ENCODE peak calls at places on chromosomes 3 and 15, in six cellular contexts. Y is transverse colon; A is CD8-positive, alpha-beta memory T cell; H is HepG2; G is astrocyte; U is Panc1. Q is an unnamed sample.

GRCh38 chr3:159879598-159879997 is 109.0 kb upstream of the IL12A start:
- DNase-seq in Y (no peak), A (no peak), H (no peak), G (no peak), U (no peak), Q (no peak)

GRCh38 chr3:129599607-129600006 is 6.9 kb downstream of the PLXND1 start:
- DNase-seq in Y (peak; percentile 49), A (no peak), H (no peak), G (peak; percentile 77), U (no peak), Q (no peak)

GRCh38 chr3:195187609-195188529 is 83.1 kb downstream of the XXYLT1 start:
- DNase-seq in Y (no peak), A (no peak), H (no peak), G (peak; percentile 67), U (no peak), Q (no peak)

GRCh38 chr15:38702178-38702912 is 137.7 kb upstream of the RASGRP1 start:
- DNase-seq in Y (peak; percentile 87), A (no peak), H (peak; percentile 44), G (no peak), U (no peak), Q (peak; percentile 99)

GRCh38 chr3:175121225-175121624 is 262.1 kb downstream of the NAALADL2 start:
- DNase-seq in Y (peak; percentile 14), A (no peak), H (no peak), G (no peak), U (no peak), Q (peak; percentile 55)

GRCh38 chr3:134445631-134446030 is 40.2 kb downstream of the ANAPC13 start:
- DNase-seq in Y (no peak), A (no peak), H (no peak), G (peak; percentile 36), U (no peak), Q (peak; percentile 10)

GRCh38 chr15:73681856-73682596 is 2.2 kb upstream of the CD276 start:
- DNase-seq in Y (no peak), A (no peak), H (no peak), G (no peak), U (no peak), Q (no peak)

GRCh38 chr3:111616417-111617105 is 21.4 kb upstream of the ZBED2 start:
- DNase-seq in Y (peak; percentile 13), A (peak; percentile 56), H (peak; percentile 3), G (no peak), U (no peak), Q (peak; percentile 58)

GRCh38 chr3:147397155-147397888 is 9.0 kb downstream of the ZIC4 start:
- DNase-seq in Y (no peak), A (no peak), H (no peak), G (peak; percentile 48), U (no peak), Q (no peak)

GRCh38 chr3:71702131-71703024 is 22.8 kb downstream of the EIF4E3 start:
- DNase-seq in Y (no peak), A (no peak), H (no peak), G (no peak), U (no peak), Q (peak; percentile 25)

GRCh38 chr15:81475926-81476325 is 101.9 kb upstream of the TMC3 start:
- DNase-seq in Y (no peak), A (no peak), H (no peak), G (no peak), U (no peak), Q (no peak)

GRCh38 chr3:86990171-86990733 is 697 bp downstream of the VGLL3 start:
- DNase-seq in Y (no peak), A (no peak), H (no peak), G (no peak), U (no peak), Q (peak; percentile 18)
- H3K4me3 ChIP-seq in Y (peak overlapping the region; percentile 61), A (no peak overlapping the region), H (no peak overlapping the region), G (peak overlapping the region; percentile 98), U (peak overlapping the region; percentile 41), Q (peak overlapping the region; percentile 36)

DNA sequence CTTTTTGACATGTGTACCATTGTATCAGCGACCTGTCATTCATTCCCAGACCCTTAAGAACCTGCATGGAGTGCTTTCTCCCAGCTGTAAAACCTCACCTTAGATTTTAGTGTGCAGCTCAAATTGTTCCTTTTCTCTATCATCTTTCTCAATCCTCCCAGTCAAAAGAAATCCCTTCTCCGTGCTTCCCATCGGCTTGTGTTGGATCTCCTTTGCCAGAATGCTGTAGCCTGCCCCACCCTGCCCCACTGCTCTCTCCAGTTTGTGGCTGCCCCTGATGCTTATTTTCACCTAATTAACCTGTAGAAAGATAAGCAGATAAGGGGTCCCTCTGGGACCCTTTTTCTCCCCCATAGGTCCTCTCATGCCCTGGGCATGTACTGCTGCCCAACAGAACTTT is 51.1 kb downstream of the ANXA2 start:
- DNase-seq in Y (no peak), A (no peak), H (no peak), G (no peak), U (no peak), Q (no peak)
- H3K36me3 ChIP-seq in Y (peaks cover 34% of the 10 kb centered on the region), A (peaks cover 32% of the 10 kb centered on the region), H (peaks cover 38% of the 10 kb centered on the region), G (peaks cover 67% of the 10 kb centered on the region), U (peaks cover 53% of the 10 kb centered on the region), Q (peaks cover 19% of the 10 kb centered on the region)

GRCh38 chr3:106746286-106746685 is 631.0 kb upstream of the CCDC54 start:
- DNase-seq in Y (no peak), A (no peak), H (no peak), G (no peak), U (no peak), Q (no peak)

GRCh38 chr3:106740116-106740515 is 637.1 kb upstream of the CCDC54 start:
- DNase-seq in Y (no peak), A (no peak), H (no peak), G (no peak), U (no peak), Q (no peak)

GRCh38 chr3:106750092-106750491 is 627.1 kb upstream of the CCDC54 start:
- DNase-seq in Y (no peak), A (no peak), H (no peak), G (no peak), U (no peak), Q (no peak)

GRCh38 chr3:106748471-106748870 is 628.8 kb upstream of the CCDC54 start:
- DNase-seq in Y (no peak), A (no peak), H (no peak), G (no peak), U (no peak), Q (no peak)

DNA sequence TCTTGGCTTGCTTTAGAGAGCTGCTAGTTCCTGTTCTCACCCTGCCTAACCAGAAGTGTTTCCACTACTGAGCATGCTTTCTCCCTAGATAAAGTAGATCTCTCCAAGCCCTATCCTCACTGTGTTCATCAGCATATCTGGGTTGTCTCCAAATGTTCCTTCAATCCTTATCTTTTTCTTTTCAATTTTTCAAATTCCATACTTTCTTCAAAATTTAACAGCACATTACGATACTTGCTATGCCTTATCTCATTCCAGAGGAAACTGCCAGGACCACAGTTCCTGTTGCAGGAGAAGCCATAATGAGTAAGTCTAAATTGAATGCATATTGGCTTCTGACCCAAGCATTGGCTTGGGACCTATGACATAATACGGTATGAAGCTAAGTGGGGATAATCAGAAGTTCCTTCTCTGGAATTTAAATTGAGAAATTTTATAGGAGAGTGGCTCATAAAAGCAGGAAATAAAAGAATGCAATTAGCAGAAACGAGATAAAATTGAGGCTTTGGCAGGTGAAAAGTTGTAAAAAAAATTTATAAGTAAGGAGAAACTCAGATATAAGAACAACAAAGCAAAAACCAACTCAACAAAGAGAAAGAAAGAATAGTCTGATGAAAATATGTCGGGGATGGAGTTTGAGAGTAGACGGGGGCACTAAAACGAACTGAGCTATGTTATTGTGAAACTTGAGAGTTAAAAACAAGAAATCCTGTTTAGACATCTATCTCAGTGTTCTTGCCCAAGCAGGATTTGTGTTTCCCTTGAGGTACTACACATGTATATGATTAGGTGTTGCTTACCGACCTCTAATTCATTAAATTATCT is 631.7 kb upstream of the CCDC54 start:
- DNase-seq in Y (no peak), A (no peak), H (no peak), G (peak; percentile 98), U (no peak), Q (no peak)
- H3K27ac ChIP-seq in Y (no peak overlapping the region), A (no peak overlapping the region), H (no peak overlapping the region), G (peak overlapping the region; percentile 23), U (no peak overlapping the region), Q (no peak overlapping the region)

GRCh38 chr15:83178387-83178786 is 29.2 kb downstream of the HDGFL3 start:
- DNase-seq in Y (no peak), A (no peak), H (no peak), G (no peak), U (no peak), Q (no peak)
- H3K4me3 ChIP-seq in Y (no peak overlapping the region), A (no peak overlapping the region), H (no peak overlapping the region), G (no peak overlapping the region), U (no peak overlapping the region), Q (no peak overlapping the region)